ENCODE peak calls at places on chromosome 10, in six cellular contexts. One of them, this sample, is unnamed.

GRCh38 chr10:70918851-70919530 is 30.6 kb upstream of the PCBD1 start:
- DNase-seq in MM.1S: peak
- DNase-seq in body of pancreas: no peak
- DNase-seq in AG04449: no peak
- DNase-seq in H1: no peak
- DNase-seq in fibroblast of mammary gland: no peak
- DNase-seq in this sample: no peak

GRCh38 chr10:62818426-62819011 is 2.4 kb upstream of the EGR2 start:
- DNase-seq in MM.1S: no peak
- DNase-seq in body of pancreas: peak
- DNase-seq in AG04449: no peak
- DNase-seq in H1: no peak
- DNase-seq in fibroblast of mammary gland: no peak
- DNase-seq in this sample: peak

GRCh38 chr10:116707981-116708380 is 34.4 kb downstream of the HSPA12A start:
- DNase-seq in MM.1S: no peak
- DNase-seq in body of pancreas: no peak
- DNase-seq in AG04449: no peak
- DNase-seq in H1: no peak
- DNase-seq in fibroblast of mammary gland: no peak
- DNase-seq in this sample: no peak

GRCh38 chr10:131729361-131729760 is 171.4 kb upstream of the PPP2R2D start:
- DNase-seq in MM.1S: no peak
- DNase-seq in body of pancreas: no peak
- DNase-seq in AG04449: no peak
- DNase-seq in H1: no peak
- DNase-seq in fibroblast of mammary gland: no peak
- DNase-seq in this sample: no peak

GRCh38 chr10:118792501-118792900 is 37.7 kb upstream of the CACUL1 start:
- DNase-seq in MM.1S: no peak
- DNase-seq in body of pancreas: peak
- DNase-seq in AG04449: no peak
- DNase-seq in H1: no peak
- DNase-seq in fibroblast of mammary gland: peak
- DNase-seq in this sample: no peak

GRCh38 chr10:35517431-35518181 is 87.5 kb upstream of the GJD4 start:
- DNase-seq in MM.1S: no peak
- DNase-seq in body of pancreas: no peak
- DNase-seq in AG04449: no peak
- DNase-seq in H1: no peak
- DNase-seq in fibroblast of mammary gland: peak
- DNase-seq in this sample: no peak

GRCh38 chr10:70109064-70109729 is 23.4 kb downstream of the AIFM2 start:
- DNase-seq in MM.1S: no peak
- DNase-seq in body of pancreas: peak
- DNase-seq in AG04449: no peak
- DNase-seq in H1: no peak
- DNase-seq in fibroblast of mammary gland: no peak
- DNase-seq in this sample: no peak

GRCh38 chr10:33015798-33016547 is 57.9 kb upstream of the ITGB1 start:
- DNase-seq in MM.1S: no peak
- DNase-seq in body of pancreas: no peak
- DNase-seq in AG04449: no peak
- DNase-seq in H1: no peak
- DNase-seq in fibroblast of mammary gland: peak
- DNase-seq in this sample: no peak

GRCh38 chr10:65811931-65812525 is 1113.8 kb upstream of the LRRTM3 start:
- DNase-seq in MM.1S: no peak
- DNase-seq in body of pancreas: no peak
- DNase-seq in AG04449: no peak
- DNase-seq in H1: no peak
- DNase-seq in fibroblast of mammary gland: no peak
- DNase-seq in this sample: no peak

GRCh38 chr10:14545827-14546226 is 215.1 kb upstream of the FRMD4A start:
- DNase-seq in MM.1S: no peak
- DNase-seq in body of pancreas: no peak
- DNase-seq in AG04449: peak
- DNase-seq in H1: no peak
- DNase-seq in fibroblast of mammary gland: peak
- DNase-seq in this sample: no peak

GRCh38 chr10:133445268-133445732 is 8.4 kb upstream of the SCART1 start:
- DNase-seq in MM.1S: no peak
- DNase-seq in body of pancreas: no peak
- DNase-seq in AG04449: no peak
- DNase-seq in H1: no peak
- DNase-seq in fibroblast of mammary gland: no peak
- DNase-seq in this sample: no peak

GRCh38 chr10:126880926-126881325 is 24.3 kb upstream of the DOCK1 start:
- DNase-seq in MM.1S: no peak
- DNase-seq in body of pancreas: no peak
- DNase-seq in AG04449: no peak
- DNase-seq in H1: no peak
- DNase-seq in fibroblast of mammary gland: peak
- DNase-seq in this sample: no peak

GRCh38 chr10:87921934-87922688 is 58.7 kb downstream of the PTEN start:
- DNase-seq in MM.1S: no peak
- DNase-seq in body of pancreas: no peak
- DNase-seq in AG04449: no peak
- DNase-seq in H1: no peak
- DNase-seq in fibroblast of mammary gland: no peak
- DNase-seq in this sample: no peak

GRCh38 chr10:78942006-78942405 is 126.8 kb upstream of the ZMIZ1 start:
- DNase-seq in MM.1S: no peak
- DNase-seq in body of pancreas: no peak
- DNase-seq in AG04449: no peak
- DNase-seq in H1: no peak
- DNase-seq in fibroblast of mammary gland: no peak
- DNase-seq in this sample: no peak

GRCh38 chr10:18429335-18429734 is 222.1 kb downstream of the NSUN6 start:
- DNase-seq in MM.1S: no peak
- DNase-seq in body of pancreas: no peak
- DNase-seq in AG04449: no peak
- DNase-seq in H1: no peak
- DNase-seq in fibroblast of mammary gland: peak
- DNase-seq in this sample: no peak

GRCh38 chr10:84291389-84291788 is 37.0 kb upstream of the CCSER2 start:
- DNase-seq in MM.1S: peak
- DNase-seq in body of pancreas: peak
- DNase-seq in AG04449: no peak
- DNase-seq in H1: no peak
- DNase-seq in fibroblast of mammary gland: peak
- DNase-seq in this sample: no peak

GRCh38 chr10:21002097-21002878 is 105.2 kb upstream of the NEBL start:
- DNase-seq in MM.1S: no peak
- DNase-seq in body of pancreas: no peak
- DNase-seq in AG04449: no peak
- DNase-seq in H1: no peak
- DNase-seq in fibroblast of mammary gland: peak
- DNase-seq in this sample: no peak

GRCh38 chr10:373516-374309 is 238.5 kb downstream of the ZMYND11 start:
- DNase-seq in MM.1S: no peak
- DNase-seq in body of pancreas: no peak
- DNase-seq in AG04449: peak
- DNase-seq in H1: no peak
- DNase-seq in fibroblast of mammary gland: peak
- DNase-seq in this sample: no peak

GRCh38 chr10:49735848-49736563 is 26.1 kb downstream of the OGDHL start:
- DNase-seq in MM.1S: no peak
- DNase-seq in body of pancreas: no peak
- DNase-seq in AG04449: no peak
- DNase-seq in H1: no peak
- DNase-seq in fibroblast of mammary gland: no peak
- DNase-seq in this sample: no peak

GRCh38 chr10:13414855-13415254 is 66.8 kb upstream of the SEPHS1 start:
- DNase-seq in MM.1S: no peak
- DNase-seq in body of pancreas: peak
- DNase-seq in AG04449: no peak
- DNase-seq in H1: no peak
- DNase-seq in fibroblast of mammary gland: peak
- DNase-seq in this sample: no peak

DNA sequence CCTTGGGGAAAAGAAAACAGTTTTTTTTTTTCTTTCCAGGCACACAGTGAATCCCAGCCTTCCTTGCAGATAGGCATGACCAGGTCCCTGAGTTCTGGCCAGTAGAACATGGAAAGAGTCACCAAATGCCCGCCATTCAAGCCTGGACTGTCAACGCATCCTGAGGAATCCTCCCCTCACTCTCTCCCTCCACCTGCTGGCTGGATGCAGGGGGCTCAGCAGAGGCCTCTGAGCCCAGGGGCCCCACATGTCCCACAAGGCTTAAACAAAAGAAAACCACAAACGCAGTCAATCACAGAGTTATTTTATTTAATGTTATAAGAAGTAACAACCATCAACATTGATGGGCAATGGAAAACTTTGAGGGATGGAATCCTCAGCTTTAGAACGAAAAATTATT is 93.1 kb downstream of the JCAD start:
- DNase-seq in MM.1S: no peak
- DNase-seq in body of pancreas: no peak
- DNase-seq in AG04449: no peak
- DNase-seq in H1: no peak
- DNase-seq in fibroblast of mammary gland: no peak
- DNase-seq in this sample: no peak
- TF ChIP-seq CTCF in MM.1S: no peak
- TF ChIP-seq CTCF in body of pancreas: no peak
- TF ChIP-seq CTCF in AG04449: no peak
- TF ChIP-seq CTCF in H1: peak
- TF ChIP-seq CTCF in fibroblast of mammary gland: no peak
- TF ChIP-seq CTCF in this sample: no peak

GRCh38 chr10:124645496-124646095 is 98.6 kb downstream of the FAM53B start:
- DNase-seq in MM.1S: no peak
- DNase-seq in body of pancreas: no peak
- DNase-seq in AG04449: no peak
- DNase-seq in H1: no peak
- DNase-seq in fibroblast of mammary gland: no peak
- DNase-seq in this sample: no peak

GRCh38 chr10:124647421-124648130 is 96.6 kb downstream of the FAM53B start:
- DNase-seq in MM.1S: peak
- DNase-seq in body of pancreas: peak
- DNase-seq in AG04449: no peak
- DNase-seq in H1: no peak
- DNase-seq in fibroblast of mammary gland: peak
- DNase-seq in this sample: peak

GRCh38 chr10:124644771-124645170 is 99.4 kb downstream of the FAM53B start:
- DNase-seq in MM.1S: no peak
- DNase-seq in body of pancreas: no peak
- DNase-seq in AG04449: no peak
- DNase-seq in H1: no peak
- DNase-seq in fibroblast of mammary gland: no peak
- DNase-seq in this sample: no peak

GRCh38 chr10:124648131-124648475 is 96.1 kb downstream of the FAM53B start:
- DNase-seq in MM.1S: no peak
- DNase-seq in body of pancreas: no peak
- DNase-seq in AG04449: no peak
- DNase-seq in H1: no peak
- DNase-seq in fibroblast of mammary gland: no peak
- DNase-seq in this sample: no peak

DNA sequence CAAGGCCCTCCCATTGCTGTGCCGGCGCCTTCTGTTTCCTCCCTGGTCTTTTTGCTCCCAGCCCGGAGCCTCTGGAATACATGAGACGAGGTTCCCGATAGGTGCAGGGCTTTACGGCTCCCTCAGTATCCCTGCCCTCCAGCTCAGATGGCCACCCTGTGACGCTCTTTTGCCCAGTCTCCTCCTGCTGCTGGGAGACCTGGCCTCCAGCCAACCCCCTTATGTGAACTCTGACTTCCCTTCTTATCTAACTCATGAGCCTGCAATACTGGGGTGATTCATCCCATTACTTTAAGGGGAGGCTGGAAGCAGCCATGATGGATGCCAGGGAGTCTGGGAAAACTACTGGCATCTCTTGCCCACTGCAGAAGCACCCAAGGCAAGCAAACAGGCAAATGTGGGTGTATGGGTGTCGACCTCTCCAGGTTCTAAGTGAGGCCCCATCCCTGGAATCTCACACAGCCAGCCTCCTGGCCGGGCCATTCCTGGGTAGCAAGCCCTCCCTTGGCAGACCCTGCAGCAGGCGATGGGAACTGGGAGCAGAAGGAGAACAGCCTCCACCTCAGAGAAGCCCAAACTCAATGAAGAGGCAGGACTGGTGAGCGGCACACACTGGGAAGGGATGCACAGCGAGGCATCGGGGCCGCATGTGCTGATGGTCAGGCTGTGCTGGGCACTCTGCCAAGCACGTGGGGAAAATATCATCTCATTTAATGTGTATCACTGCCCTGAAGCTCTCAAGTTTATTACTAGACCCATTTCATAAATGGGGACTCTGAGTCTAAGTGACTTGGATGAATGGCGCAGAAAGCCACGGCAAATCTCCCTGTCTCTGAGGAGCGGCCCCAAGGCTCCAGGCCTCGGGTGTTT is 97.5 kb downstream of the FAM53B start:
- DNase-seq in MM.1S: no peak
- DNase-seq in body of pancreas: peak
- DNase-seq in AG04449: no peak
- DNase-seq in H1: no peak
- DNase-seq in fibroblast of mammary gland: peak
- DNase-seq in this sample: no peak
- H3K4me3 ChIP-seq in MM.1S: no peak
- H3K4me3 ChIP-seq in body of pancreas: no peak
- H3K4me3 ChIP-seq in AG04449: no peak
- H3K4me3 ChIP-seq in H1: no peak
- H3K4me3 ChIP-seq in fibroblast of mammary gland: no peak
- H3K4me3 ChIP-seq in this sample: no peak

GRCh38 chr10:86664370-86665217 is 3.7 kb upstream of the LDB3 start:
- DNase-seq in MM.1S: no peak
- DNase-seq in body of pancreas: peak
- DNase-seq in AG04449: no peak
- DNase-seq in H1: no peak
- DNase-seq in fibroblast of mammary gland: no peak
- DNase-seq in this sample: no peak
- TF ChIP-seq CTCF in MM.1S: no peak
- TF ChIP-seq CTCF in body of pancreas: no peak
- TF ChIP-seq CTCF in AG04449: no peak
- TF ChIP-seq CTCF in H1: no peak
- TF ChIP-seq CTCF in fibroblast of mammary gland: no peak
- TF ChIP-seq CTCF in this sample: no peak

GRCh38 chr10:82148764-82149163 is 273.8 kb downstream of the NRG3 start:
- DNase-seq in MM.1S: no peak
- DNase-seq in body of pancreas: no peak
- DNase-seq in AG04449: no peak
- DNase-seq in H1: no peak
- DNase-seq in fibroblast of mammary gland: no peak
- DNase-seq in this sample: no peak

GRCh38 chr10:82150123-82150900 is 275.3 kb downstream of the NRG3 start:
- DNase-seq in MM.1S: no peak
- DNase-seq in body of pancreas: peak
- DNase-seq in AG04449: no peak
- DNase-seq in H1: peak
- DNase-seq in fibroblast of mammary gland: peak
- DNase-seq in this sample: no peak
- H3K4me3 ChIP-seq in MM.1S: no peak
- H3K4me3 ChIP-seq in body of pancreas: no peak
- H3K4me3 ChIP-seq in AG04449: no peak
- H3K4me3 ChIP-seq in H1: no peak
- H3K4me3 ChIP-seq in fibroblast of mammary gland: no peak
- H3K4me3 ChIP-seq in this sample: no peak

GRCh38 chr10:2137549-2138174 is 400.3 kb upstream of the ADARB2 start:
- DNase-seq in MM.1S: no peak
- DNase-seq in body of pancreas: peak
- DNase-seq in AG04449: no peak
- DNase-seq in H1: peak
- DNase-seq in fibroblast of mammary gland: no peak
- DNase-seq in this sample: no peak
- TF ChIP-seq CTCF in MM.1S: peak
- TF ChIP-seq CTCF in body of pancreas: no peak
- TF ChIP-seq CTCF in AG04449: no peak
- TF ChIP-seq CTCF in H1: peak
- TF ChIP-seq CTCF in fibroblast of mammary gland: no peak
- TF ChIP-seq CTCF in this sample: peak